ENCODE peak calls at places on chromosomes 2 and 18, in five cellular contexts. D, Z, W, N and V are unnamed samples.

GRCh38 chr2:95320986-95321767 is 24.0 kb downstream of the KCNIP3 start:
- DNase-seq in D (no peak), Z (no peak), W (no peak), N (no peak), V (no peak)

GRCh38 chr2:118535818-118536212 is 311.6 kb downstream of the EN1 start:
- DNase-seq in D (no peak), Z (no peak), W (no peak), N (no peak), V (no peak)

GRCh38 chr18:79882522-79883241 is 68.8 kb downstream of the SLC66A2 start:
- DNase-seq in D (no peak), Z (no peak), W (no peak), N (no peak), V (no peak)

GRCh38 chr2:100036020-100036419 is 106.4 kb downstream of the AFF3 start:
- DNase-seq in D (no peak), Z (no peak), W (no peak), N (no peak), V (no peak)

GRCh38 chr2:112493048-112493447 is 11.1 kb downstream of the TTL start:
- DNase-seq in D (no peak), Z (no peak), W (no peak), N (no peak), V (no peak)

GRCh38 chr18:8802031-8802679 is 96.8 kb downstream of the MTCL1 start:
- DNase-seq in D (no peak), Z (no peak), W (no peak), N (no peak), V (no peak)

GRCh38 chr2:223734346-223734745 is 103.0 kb downstream of the AP1S3 start:
- DNase-seq in D (no peak), Z (no peak), W (no peak), N (no peak), V (no peak)

GRCh38 chr2:9774266-9774665 is 69.0 kb upstream of the TAF1B start:
- DNase-seq in D (no peak), Z (no peak), W (no peak), N (no peak), V (no peak)

GRCh38 chr2:170235860-170236638 is 58.1 kb downstream of the MYO3B start:
- DNase-seq in D (peak; percentile 83), Z (peak; percentile 60), W (peak; percentile 66), N (peak; percentile 36), V (no peak)

GRCh38 chr2:217661378-217661777 is 341.4 kb downstream of the TNS1 start:
- DNase-seq in D (no peak), Z (no peak), W (no peak), N (no peak), V (no peak)

GRCh38 chr2:67346718-67347407 is 50.3 kb upstream of the ETAA1 start:
- DNase-seq in D (no peak), Z (no peak), W (no peak), N (no peak), V (no peak)

GRCh38 chr2:25955036-25955435 is 27.3 kb downstream of the KIF3C start:
- DNase-seq in D (no peak), Z (no peak), W (no peak), N (no peak), V (no peak)

GRCh38 chr2:30756051-30756719 is 51.1 kb downstream of the CAPN13 start:
- DNase-seq in D (peak; percentile 54), Z (no peak), W (no peak), N (no peak), V (no peak)

GRCh38 chr2:58387701-58388100 is 146.6 kb upstream of the FANCL start:
- DNase-seq in D (no peak), Z (no peak), W (no peak), N (no peak), V (no peak)

GRCh38 chr2:116585654-116586053 is 1228.8 kb upstream of the DDX18 start:
- DNase-seq in D (no peak), Z (no peak), W (no peak), N (no peak), V (no peak)

GRCh38 chr2:38602136-38602731 is 494 bp downstream of the HNRNPLL start:
- DNase-seq in D (no peak), Z (no peak), W (no peak), N (peak; percentile 46), V (no peak)

GRCh38 chr18:6242004-6242403 is 172.7 kb downstream of the L3MBTL4 start:
- DNase-seq in D (no peak), Z (no peak), W (no peak), N (no peak), V (no peak)

GRCh38 chr18:75343389-75343788 is 84.1 kb downstream of the SMIM21 start:
- DNase-seq in D (no peak), Z (no peak), W (no peak), N (no peak), V (no peak)

GRCh38 chr2:121075006-121075545 is 209.9 kb downstream of the TFCP2L1 start:
- DNase-seq in D (peak; percentile 89), Z (peak; percentile 95), W (peak; percentile 75), N (peak; percentile 65), V (peak; percentile 5)

GRCh38 chr2:98731709-98732349 is 897 bp upstream of the MGAT4A start:
- DNase-seq in D (no peak), Z (no peak), W (no peak), N (no peak), V (no peak)

GRCh38 chr2:60965514-60965815 is 52.1 kb upstream of the PEX13 start:
- DNase-seq in D (no peak), Z (no peak), W (no peak), N (no peak), V (no peak)

GRCh38 chr18:80249217-80250093 is 2.1 kb upstream of the PARD6G start:
- DNase-seq in D (no peak), Z (no peak), W (no peak), N (no peak), V (no peak)

GRCh38 chr18:65735166-65735565 is 15.6 kb upstream of the CDH7 start:
- DNase-seq in D (no peak), Z (no peak), W (no peak), N (no peak), V (no peak)

GRCh38 chr2:194203898-194204297 is 1453.1 kb upstream of the SLC39A10 start:
- DNase-seq in D (no peak), Z (peak; percentile 27), W (no peak), N (no peak), V (no peak)

GRCh38 chr2:218397502-218398436 is 1.9 kb upstream of the CTDSP1 start:
- DNase-seq in D (peak; percentile 82), Z (peak; percentile 58), W (peak; percentile 38), N (peak; percentile 52), V (peak; percentile 46)

GRCh38 chr2:74199871-74200305 is 1.5 kb downstream of the MTHFD2 start:
- DNase-seq in D (no peak), Z (no peak), W (no peak), N (no peak), V (no peak)

GRCh38 chr2:121093735-121094520 is 191.1 kb downstream of the TFCP2L1 start:
- DNase-seq in D (no peak), Z (no peak), W (no peak), N (no peak), V (no peak)

GRCh38 chr2:213995400-213996105 is 415.3 kb upstream of the VWC2L start:
- DNase-seq in D (no peak), Z (peak; percentile 63), W (no peak), N (no peak), V (no peak)

GRCh38 chr2:191714925-191715324 is 37.0 kb downstream of the NABP1 start:
- DNase-seq in D (no peak), Z (no peak), W (peak; percentile 28), N (no peak), V (no peak)

GRCh38 chr2:149573760-149574159 is 13.8 kb downstream of the MMADHC start:
- DNase-seq in D (no peak), Z (no peak), W (no peak), N (no peak), V (no peak)

GRCh38 chr2:230816735-230817134 is 48.0 kb upstream of the ITM2C start:
- DNase-seq in D (no peak), Z (no peak), W (no peak), N (no peak), V (no peak)

GRCh38 chr2:144470334-144470733 is 49.6 kb downstream of the ZEB2 start:
- DNase-seq in D (no peak), Z (no peak), W (no peak), N (no peak), V (no peak)
- TF ChIP-seq SP1 in D (no peak), Z (no peak), W (no peak), N (no peak), V (no peak)

DNA sequence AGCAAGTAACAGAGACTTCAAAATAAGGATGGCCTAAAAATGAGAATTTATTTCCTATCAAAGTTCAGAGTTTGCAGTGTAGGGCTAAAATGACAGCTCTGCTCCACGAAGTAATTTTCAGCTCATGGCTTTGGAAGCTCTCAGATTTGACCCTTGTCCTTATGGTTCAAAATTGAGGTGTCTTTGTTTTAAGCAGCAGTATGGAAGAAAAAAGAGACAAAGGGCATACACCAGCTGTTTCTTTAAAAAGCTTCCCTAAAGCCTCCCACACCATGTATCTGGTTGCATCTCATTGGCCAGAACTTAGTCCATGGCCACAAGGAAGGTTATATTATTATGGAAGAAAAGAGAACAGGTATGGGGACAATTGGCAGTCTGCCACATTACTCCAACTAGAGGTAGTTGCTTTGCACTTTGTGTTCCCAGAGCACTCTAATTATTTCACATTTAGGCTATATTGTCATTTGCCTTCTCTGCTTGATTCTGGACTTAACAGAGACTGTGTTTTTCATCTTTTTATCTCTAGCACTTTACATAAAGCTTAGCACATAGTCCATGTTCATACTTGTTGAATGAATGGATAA is 180.4 kb downstream of the MCFD2 start:
- DNase-seq in D (no peak), Z (no peak), W (no peak), N (no peak), V (no peak)
- TF ChIP-seq SP1 in D (no peak), Z (no peak), W (no peak), N (no peak), V (no peak)

GRCh38 chr2:50694798-50695197 is 337.1 kb downstream of the NRXN1 start:
- DNase-seq in D (no peak), Z (no peak), W (no peak), N (no peak), V (no peak)
- TF ChIP-seq SP1 in D (no peak), Z (no peak), W (no peak), N (no peak), V (no peak)

GRCh38 chr18:73431620-73432019 is 563.8 kb upstream of the NETO1 start:
- DNase-seq in D (no peak), Z (no peak), W (no peak), N (no peak), V (no peak)
- TF ChIP-seq SP1 in D (no peak), Z (no peak), W (no peak), N (no peak), V (no peak)

DNA sequence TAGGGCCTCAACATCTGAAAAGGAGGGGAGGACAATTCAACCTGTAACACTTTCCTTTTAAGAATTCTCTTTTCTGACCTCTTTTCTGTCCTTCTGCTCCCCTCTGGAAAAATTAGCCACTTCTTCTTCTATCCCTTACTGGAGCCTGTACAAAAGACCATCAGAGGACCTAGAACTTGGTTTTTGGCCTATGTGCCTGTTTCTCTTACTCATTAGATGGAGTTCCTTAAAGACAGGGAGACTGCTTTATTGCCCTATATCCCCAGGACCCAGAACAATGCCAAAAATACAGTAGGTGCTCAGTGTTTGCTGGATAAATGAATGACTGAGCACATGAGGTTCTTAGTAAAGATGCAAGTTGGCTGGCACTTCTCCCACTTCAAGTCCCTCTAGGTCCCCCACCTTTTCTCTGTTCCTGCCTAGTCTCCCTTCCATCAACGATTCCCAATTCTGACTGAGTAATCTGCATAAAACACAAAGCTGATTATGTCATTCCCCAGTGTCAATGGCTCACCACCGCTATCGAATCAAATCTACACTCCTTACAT is 114.2 kb downstream of the DDX1 start:
- DNase-seq in D (no peak), Z (no peak), W (no peak), N (no peak), V (no peak)
- TF ChIP-seq SP1 in D (no peak), Z (no peak), W (no peak), N (no peak), V (no peak)